ENCODE peak calls at places on chromosomes 12 and 14, in nine cellular contexts. S is nephron progenitor cell, M is tibial artery, R is GM23338, P is B cell, A is non-pigmented ciliary epithelial cell, W is HFF-Myc, J is glutamatergic neuron, L is PC-3. D is an unnamed sample.

GRCh38 chr12:111942557-111942956 is 70.4 kb downstream of the TMEM116 start:
- DNase-seq in J (no peak), A (peak), M (no peak), R (no peak), S (no peak), P (no peak), L (peak), W (peak), D (no peak)

GRCh38 chr12:113002155-113002554 is 23.8 kb downstream of the OAS2 start:
- DNase-seq in J (no peak), S (no peak), W (no peak), R (no peak), P (no peak), L (no peak), M (no peak), A (no peak), D (no peak)

GRCh38 chr14:22836301-22837058 is at the start of gene MMP14:
- DNase-seq in A (no peak), J (peak), R (peak), P (no peak), L (peak), S (peak), W (no peak), M (peak), D (no peak)

GRCh38 chr14:79583738-79584405 is 627.4 kb downstream of the DIO2 start:
- DNase-seq in L (peak), R (no peak), A (no peak), P (no peak), W (no peak), M (no peak), J (no peak), S (no peak), D (no peak)

GRCh38 chr14:55120466-55121144 is 8.4 kb upstream of the LGALS3 start:
- DNase-seq in P (no peak), W (no peak), A (no peak), L (no peak), R (no peak), J (no peak), S (no peak), M (no peak), D (no peak)

GRCh38 chr12:90652280-90652679 is 302.7 kb downstream of the CCER1 start:
- DNase-seq in S (no peak), J (no peak), M (no peak), A (no peak), R (peak), P (no peak), L (peak), W (no peak), D (no peak)

GRCh38 chr14:104363891-104364760 is 215.4 kb upstream of the C14orf180 start:
- DNase-seq in A (no peak), R (no peak), S (no peak), W (no peak), L (no peak), J (peak), P (no peak), M (no peak), D (no peak)

GRCh38 chr14:83874662-83875061 is 1655.3 kb upstream of the FLRT2 start:
- DNase-seq in P (no peak), S (no peak), R (no peak), M (no peak), A (peak), L (no peak), W (no peak), J (no peak), D (no peak)

GRCh38 chr12:48045061-48045846 is 41.0 kb upstream of the COL2A1 start:
- DNase-seq in P (no peak), S (no peak), W (no peak), L (no peak), J (no peak), M (no peak), A (no peak), R (no peak), D (no peak)

GRCh38 chr12:114812858-114813761 is 129.1 kb upstream of the TBX3 start:
- DNase-seq in W (no peak), A (no peak), J (no peak), R (peak), L (peak), S (peak), P (no peak), M (no peak), D (no peak)

GRCh38 chr14:35133542-35134328 is 11.4 kb downstream of the PRORP start:
- DNase-seq in J (no peak), P (no peak), M (no peak), L (no peak), R (no peak), A (no peak), S (no peak), W (no peak), D (no peak)

GRCh38 chr14:65098586-65098985 is 3.7 kb downstream of the MAX start:
- DNase-seq in M (no peak), L (no peak), J (no peak), W (no peak), P (no peak), S (no peak), A (no peak), R (no peak), D (peak)

GRCh38 chr12:108833757-108834472 is 23.5 kb downstream of the SSH1 start:
- DNase-seq in J (no peak), R (no peak), S (no peak), M (no peak), L (no peak), P (no peak), W (no peak), A (peak), D (no peak)